ENCODE peak calls at places on chromosomes 3 and 15, in eight cellular contexts. One of them, this sample, is unnamed.

GRCh38 chr15:61327019-61327631 is 98.0 kb upstream of the RORA start:
- DNase-seq in HFF-Myc: no peak
- DNase-seq in MCF 10A: no peak
- DNase-seq in AG09319: no peak
- DNase-seq in fibroblast of lung: peak; percentile 1
- DNase-seq in natural killer cell: no peak
- DNase-seq in fibroblast of mammary gland: peak; percentile 25
- DNase-seq in fibroblast of the aortic adventitia: no peak
- DNase-seq in this sample: no peak

GRCh38 chr3:149145361-149145760 is 15.9 kb downstream of the HPS3 start:
- DNase-seq in HFF-Myc: no peak
- DNase-seq in MCF 10A: no peak
- DNase-seq in AG09319: no peak
- DNase-seq in fibroblast of lung: no peak
- DNase-seq in natural killer cell: no peak
- DNase-seq in fibroblast of mammary gland: no peak
- DNase-seq in fibroblast of the aortic adventitia: no peak
- DNase-seq in this sample: no peak

GRCh38 chr3:38165722-38166387 is 518 bp downstream of the OXSR1 start:
- DNase-seq in HFF-Myc: no peak
- DNase-seq in MCF 10A: peak; percentile 51
- DNase-seq in AG09319: no peak
- DNase-seq in fibroblast of lung: no peak
- DNase-seq in natural killer cell: no peak
- DNase-seq in fibroblast of mammary gland: peak; percentile 42
- DNase-seq in fibroblast of the aortic adventitia: peak; percentile 12
- DNase-seq in this sample: peak; percentile 38

GRCh38 chr15:22979069-22979698 is 984 bp downstream of the CYFIP1 start:
- DNase-seq in HFF-Myc: no peak
- DNase-seq in MCF 10A: peak; percentile 55
- DNase-seq in AG09319: no peak
- DNase-seq in fibroblast of lung: peak; percentile 41
- DNase-seq in natural killer cell: no peak
- DNase-seq in fibroblast of mammary gland: peak; percentile 40
- DNase-seq in fibroblast of the aortic adventitia: peak; percentile 49
- DNase-seq in this sample: peak; percentile 70

GRCh38 chr3:38021196-38021595 is 8.2 kb downstream of the PLCD1 start:
- DNase-seq in HFF-Myc: no peak
- DNase-seq in MCF 10A: no peak
- DNase-seq in AG09319: no peak
- DNase-seq in fibroblast of lung: no peak
- DNase-seq in natural killer cell: no peak
- DNase-seq in fibroblast of mammary gland: no peak
- DNase-seq in fibroblast of the aortic adventitia: no peak
- DNase-seq in this sample: no peak

GRCh38 chr15:51668446-51668845 is 12.9 kb upstream of the SCG3 start:
- DNase-seq in HFF-Myc: no peak
- DNase-seq in MCF 10A: no peak
- DNase-seq in AG09319: no peak
- DNase-seq in fibroblast of lung: no peak
- DNase-seq in natural killer cell: no peak
- DNase-seq in fibroblast of mammary gland: no peak
- DNase-seq in fibroblast of the aortic adventitia: no peak
- DNase-seq in this sample: no peak

GRCh38 chr15:48297668-48298067 is 33.6 kb upstream of the DUT start:
- DNase-seq in HFF-Myc: no peak
- DNase-seq in MCF 10A: no peak
- DNase-seq in AG09319: no peak
- DNase-seq in fibroblast of lung: no peak
- DNase-seq in natural killer cell: no peak
- DNase-seq in fibroblast of mammary gland: no peak
- DNase-seq in fibroblast of the aortic adventitia: no peak
- DNase-seq in this sample: no peak

GRCh38 chr3:143002727-143003126 is 1.4 kb downstream of the U2SURP start:
- DNase-seq in HFF-Myc: no peak
- DNase-seq in MCF 10A: no peak
- DNase-seq in AG09319: no peak
- DNase-seq in fibroblast of lung: no peak
- DNase-seq in natural killer cell: no peak
- DNase-seq in fibroblast of mammary gland: no peak
- DNase-seq in fibroblast of the aortic adventitia: no peak
- DNase-seq in this sample: no peak

GRCh38 chr15:81767076-81767475 is 278.7 kb downstream of the MEX3B start:
- DNase-seq in HFF-Myc: no peak
- DNase-seq in MCF 10A: no peak
- DNase-seq in AG09319: no peak
- DNase-seq in fibroblast of lung: no peak
- DNase-seq in natural killer cell: no peak
- DNase-seq in fibroblast of mammary gland: no peak
- DNase-seq in fibroblast of the aortic adventitia: no peak
- DNase-seq in this sample: no peak

GRCh38 chr15:78396186-78396814 is 41.7 kb upstream of the IREB2 start:
- DNase-seq in HFF-Myc: no peak
- DNase-seq in MCF 10A: no peak
- DNase-seq in AG09319: no peak
- DNase-seq in fibroblast of lung: no peak
- DNase-seq in natural killer cell: no peak
- DNase-seq in fibroblast of mammary gland: no peak
- DNase-seq in fibroblast of the aortic adventitia: no peak
- DNase-seq in this sample: no peak

GRCh38 chr3:94050546-94050945 is 12.2 kb downstream of the DHFR2 start:
- DNase-seq in HFF-Myc: no peak
- DNase-seq in MCF 10A: no peak
- DNase-seq in AG09319: no peak
- DNase-seq in fibroblast of lung: no peak
- DNase-seq in natural killer cell: no peak
- DNase-seq in fibroblast of mammary gland: no peak
- DNase-seq in fibroblast of the aortic adventitia: no peak
- DNase-seq in this sample: no peak

GRCh38 chr3:32313723-32314473 is 75.4 kb downstream of the CMTM8 start:
- DNase-seq in HFF-Myc: no peak
- DNase-seq in MCF 10A: peak; percentile 64
- DNase-seq in AG09319: no peak
- DNase-seq in fibroblast of lung: peak; percentile 25
- DNase-seq in natural killer cell: no peak
- DNase-seq in fibroblast of mammary gland: peak; percentile 53
- DNase-seq in fibroblast of the aortic adventitia: peak; percentile 10
- DNase-seq in this sample: peak; percentile 42

GRCh38 chr3:4826237-4827100 is 152.8 kb upstream of the BHLHE40 start:
- DNase-seq in HFF-Myc: no peak
- DNase-seq in MCF 10A: peak; percentile 68
- DNase-seq in AG09319: no peak
- DNase-seq in fibroblast of lung: peak; percentile 52
- DNase-seq in natural killer cell: no peak
- DNase-seq in fibroblast of mammary gland: peak; percentile 36
- DNase-seq in fibroblast of the aortic adventitia: peak; percentile 77
- DNase-seq in this sample: peak; percentile 39

GRCh38 chr15:74959643-74959939 is 3.0 kb upstream of the RPP25 start:
- DNase-seq in HFF-Myc: no peak
- DNase-seq in MCF 10A: no peak
- DNase-seq in AG09319: no peak
- DNase-seq in fibroblast of lung: no peak
- DNase-seq in natural killer cell: no peak
- DNase-seq in fibroblast of mammary gland: no peak
- DNase-seq in fibroblast of the aortic adventitia: no peak
- DNase-seq in this sample: no peak

GRCh38 chr3:195746346-195746745 is 25.6 kb downstream of the MUC20 start:
- DNase-seq in HFF-Myc: no peak
- DNase-seq in MCF 10A: no peak
- DNase-seq in AG09319: no peak
- DNase-seq in fibroblast of lung: no peak
- DNase-seq in natural killer cell: no peak
- DNase-seq in fibroblast of mammary gland: no peak
- DNase-seq in fibroblast of the aortic adventitia: no peak
- DNase-seq in this sample: no peak

GRCh38 chr3:179701176-179701827 is 48.5 kb downstream of the USP13 start:
- DNase-seq in HFF-Myc: no peak
- DNase-seq in MCF 10A: no peak
- DNase-seq in AG09319: no peak
- DNase-seq in fibroblast of lung: no peak
- DNase-seq in natural killer cell: no peak
- DNase-seq in fibroblast of mammary gland: no peak
- DNase-seq in fibroblast of the aortic adventitia: no peak
- DNase-seq in this sample: no peak

GRCh38 chr3:30012941-30013543 is 593.4 kb upstream of the TGFBR2 start:
- DNase-seq in HFF-Myc: peak; percentile 75
- DNase-seq in MCF 10A: peak; percentile 82
- DNase-seq in AG09319: peak; percentile 19
- DNase-seq in fibroblast of lung: peak; percentile 78
- DNase-seq in natural killer cell: peak; percentile 18
- DNase-seq in fibroblast of mammary gland: peak; percentile 81
- DNase-seq in fibroblast of the aortic adventitia: peak; percentile 85
- DNase-seq in this sample: peak; percentile 30

GRCh38 chr15:78065973-78066946 is 11.3 kb downstream of the TBC1D2B start:
- DNase-seq in HFF-Myc: no peak
- DNase-seq in MCF 10A: no peak
- DNase-seq in AG09319: no peak
- DNase-seq in fibroblast of lung: no peak
- DNase-seq in natural killer cell: no peak
- DNase-seq in fibroblast of mammary gland: no peak
- DNase-seq in fibroblast of the aortic adventitia: peak; percentile 76
- DNase-seq in this sample: no peak

GRCh38 chr3:10290476-10291138 is 2.1 kb downstream of the GHRL start:
- DNase-seq in HFF-Myc: no peak
- DNase-seq in MCF 10A: no peak
- DNase-seq in AG09319: no peak
- DNase-seq in fibroblast of lung: no peak
- DNase-seq in natural killer cell: no peak
- DNase-seq in fibroblast of mammary gland: no peak
- DNase-seq in fibroblast of the aortic adventitia: no peak
- DNase-seq in this sample: no peak

GRCh38 chr3:118628704-118629341 is 405.8 kb downstream of the IGSF11 start:
- DNase-seq in HFF-Myc: peak; percentile 6
- DNase-seq in MCF 10A: peak; percentile 79
- DNase-seq in AG09319: peak; percentile 4
- DNase-seq in fibroblast of lung: peak; percentile 76
- DNase-seq in natural killer cell: no peak
- DNase-seq in fibroblast of mammary gland: peak; percentile 55
- DNase-seq in fibroblast of the aortic adventitia: peak; percentile 62
- DNase-seq in this sample: peak; percentile 69
- TF ChIP-seq CTCF in HFF-Myc: peak; percentile 42
- TF ChIP-seq CTCF in MCF 10A: peak; percentile 92
- TF ChIP-seq CTCF in AG09319: peak; percentile 66
- TF ChIP-seq CTCF in fibroblast of lung: peak; percentile 92
- TF ChIP-seq CTCF in natural killer cell: no peak
- TF ChIP-seq CTCF in fibroblast of mammary gland: peak; percentile 70
- TF ChIP-seq CTCF in fibroblast of the aortic adventitia: peak; percentile 74
- TF ChIP-seq CTCF in this sample: peak; percentile 83

GRCh38 chr15:64387562-64388168 is at the start of gene TRIP4:
- DNase-seq in HFF-Myc: peak; percentile 94
- DNase-seq in MCF 10A: peak; percentile 94
- DNase-seq in AG09319: peak; percentile 92
- DNase-seq in fibroblast of lung: peak; percentile 97
- DNase-seq in natural killer cell: peak; percentile 95
- DNase-seq in fibroblast of mammary gland: peak; percentile 97
- DNase-seq in fibroblast of the aortic adventitia: peak; percentile 97
- DNase-seq in this sample: peak; percentile 95
- TF ChIP-seq CTCF in HFF-Myc: no peak
- TF ChIP-seq CTCF in MCF 10A: no peak
- TF ChIP-seq CTCF in AG09319: peak; percentile 11
- TF ChIP-seq CTCF in fibroblast of lung: no peak
- TF ChIP-seq CTCF in natural killer cell: no peak
- TF ChIP-seq CTCF in fibroblast of mammary gland: no peak
- TF ChIP-seq CTCF in fibroblast of the aortic adventitia: no peak
- TF ChIP-seq CTCF in this sample: no peak

GRCh38 chr3:105173972-105174371 is 192.7 kb upstream of the ALCAM start:
- DNase-seq in HFF-Myc: no peak
- DNase-seq in MCF 10A: no peak
- DNase-seq in AG09319: no peak
- DNase-seq in fibroblast of lung: no peak
- DNase-seq in natural killer cell: no peak
- DNase-seq in fibroblast of mammary gland: no peak
- DNase-seq in fibroblast of the aortic adventitia: no peak
- DNase-seq in this sample: no peak
- TF ChIP-seq CTCF in HFF-Myc: no peak
- TF ChIP-seq CTCF in MCF 10A: no peak
- TF ChIP-seq CTCF in AG09319: no peak
- TF ChIP-seq CTCF in fibroblast of lung: no peak
- TF ChIP-seq CTCF in natural killer cell: no peak
- TF ChIP-seq CTCF in fibroblast of mammary gland: no peak
- TF ChIP-seq CTCF in fibroblast of the aortic adventitia: no peak
- TF ChIP-seq CTCF in this sample: no peak

GRCh38 chr15:99958426-99959097 is 225.3 kb upstream of the LYSMD4 start:
- DNase-seq in HFF-Myc: no peak
- DNase-seq in MCF 10A: no peak
- DNase-seq in AG09319: no peak
- DNase-seq in fibroblast of lung: no peak
- DNase-seq in natural killer cell: no peak
- DNase-seq in fibroblast of mammary gland: no peak
- DNase-seq in fibroblast of the aortic adventitia: no peak
- DNase-seq in this sample: no peak

GRCh38 chr15:99963976-99964375 is 230.7 kb upstream of the LYSMD4 start:
- DNase-seq in HFF-Myc: no peak
- DNase-seq in MCF 10A: no peak
- DNase-seq in AG09319: no peak
- DNase-seq in fibroblast of lung: no peak
- DNase-seq in natural killer cell: no peak
- DNase-seq in fibroblast of mammary gland: no peak
- DNase-seq in fibroblast of the aortic adventitia: no peak
- DNase-seq in this sample: no peak

GRCh38 chr15:99963096-99963825 is 230.0 kb upstream of the LYSMD4 start:
- DNase-seq in HFF-Myc: no peak
- DNase-seq in MCF 10A: peak; percentile 81
- DNase-seq in AG09319: no peak
- DNase-seq in fibroblast of lung: no peak
- DNase-seq in natural killer cell: no peak
- DNase-seq in fibroblast of mammary gland: peak; percentile 33
- DNase-seq in fibroblast of the aortic adventitia: peak; percentile 4
- DNase-seq in this sample: peak; percentile 91

GRCh38 chr15:99962006-99962561 is 228.8 kb upstream of the LYSMD4 start:
- DNase-seq in HFF-Myc: no peak
- DNase-seq in MCF 10A: no peak
- DNase-seq in AG09319: no peak
- DNase-seq in fibroblast of lung: no peak
- DNase-seq in natural killer cell: peak; percentile 5
- DNase-seq in fibroblast of mammary gland: no peak
- DNase-seq in fibroblast of the aortic adventitia: no peak
- DNase-seq in this sample: no peak

DNA sequence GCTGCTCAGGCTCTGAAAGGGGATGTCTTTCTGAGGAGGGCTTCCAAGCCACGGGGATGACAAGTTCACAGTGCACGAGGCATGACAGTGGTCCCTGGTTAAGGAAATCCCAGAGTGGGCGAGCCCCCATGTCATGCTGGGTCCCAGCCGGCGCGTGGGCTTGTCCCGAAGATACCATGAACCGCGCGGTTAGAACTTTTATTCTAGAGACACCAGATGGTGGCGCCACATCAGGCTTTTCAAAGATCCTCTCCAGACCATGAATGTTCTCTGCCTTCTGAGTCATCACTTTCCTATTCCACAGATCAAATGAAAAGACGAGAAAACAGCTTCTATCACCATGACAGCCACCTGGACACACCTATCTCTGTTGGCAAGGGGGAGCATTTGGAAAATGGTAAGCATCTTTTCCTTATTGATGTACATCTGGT is 227.8 kb upstream of the LYSMD4 start:
- DNase-seq in HFF-Myc: no peak
- DNase-seq in MCF 10A: peak; percentile 53
- DNase-seq in AG09319: no peak
- DNase-seq in fibroblast of lung: no peak
- DNase-seq in natural killer cell: peak; percentile 7
- DNase-seq in fibroblast of mammary gland: peak; percentile 42
- DNase-seq in fibroblast of the aortic adventitia: no peak
- DNase-seq in this sample: no peak
- TF ChIP-seq CTCF in HFF-Myc: no peak
- TF ChIP-seq CTCF in MCF 10A: no peak
- TF ChIP-seq CTCF in AG09319: no peak
- TF ChIP-seq CTCF in fibroblast of lung: no peak
- TF ChIP-seq CTCF in natural killer cell: no peak
- TF ChIP-seq CTCF in fibroblast of mammary gland: peak; percentile 15
- TF ChIP-seq CTCF in fibroblast of the aortic adventitia: no peak
- TF ChIP-seq CTCF in this sample: no peak

This sample was measured in RWPE1.